ENCODE peak calls at places on chromosome 16, in eight cellular contexts. One of them, this sample, is unnamed.

GRCh38 chr16:86089341-86089900 is 190.5 kb downstream of the IRF8 start:
- DNase-seq in GM23338: no peak
- DNase-seq in GM23248: no peak
- DNase-seq in SK-N-MC: no peak
- DNase-seq in PC-9: no peak
- DNase-seq in heart right ventricle: no peak
- DNase-seq in IMR-90: no peak
- DNase-seq in ovary: no peak
- DNase-seq in this sample: no peak

GRCh38 chr16:31190818-31191444 is 11.0 kb downstream of the FUS start:
- DNase-seq in GM23338: no peak
- DNase-seq in GM23248: no peak
- DNase-seq in SK-N-MC: no peak
- DNase-seq in PC-9: no peak
- DNase-seq in heart right ventricle: no peak
- DNase-seq in IMR-90: no peak
- DNase-seq in ovary: no peak
- DNase-seq in this sample: no peak

GRCh38 chr16:63169100-63169499 is 1132.9 kb upstream of the CDH8 start:
- DNase-seq in GM23338: no peak
- DNase-seq in GM23248: no peak
- DNase-seq in SK-N-MC: no peak
- DNase-seq in PC-9: no peak
- DNase-seq in heart right ventricle: no peak
- DNase-seq in IMR-90: no peak
- DNase-seq in ovary: no peak
- DNase-seq in this sample: no peak

GRCh38 chr16:22641030-22641671 is 130.5 kb downstream of the NPIPB5 start:
- DNase-seq in GM23338: peak
- DNase-seq in GM23248: peak
- DNase-seq in SK-N-MC: no peak
- DNase-seq in PC-9: no peak
- DNase-seq in heart right ventricle: no peak
- DNase-seq in IMR-90: peak
- DNase-seq in ovary: no peak
- DNase-seq in this sample: peak

GRCh38 chr16:31094088-31094423 is 541 bp downstream of the VKORC1 start:
- DNase-seq in GM23338: peak
- DNase-seq in GM23248: peak
- DNase-seq in SK-N-MC: no peak
- DNase-seq in PC-9: peak
- DNase-seq in heart right ventricle: no peak
- DNase-seq in IMR-90: no peak
- DNase-seq in ovary: no peak
- DNase-seq in this sample: no peak

GRCh38 chr16:82220541-82220940 is 50.5 kb upstream of the MPHOSPH6 start:
- DNase-seq in GM23338: no peak
- DNase-seq in GM23248: no peak
- DNase-seq in SK-N-MC: no peak
- DNase-seq in PC-9: no peak
- DNase-seq in heart right ventricle: no peak
- DNase-seq in IMR-90: no peak
- DNase-seq in ovary: no peak
- DNase-seq in this sample: no peak

GRCh38 chr16:30949655-30950515 is 1.0 kb downstream of the ORAI3 start:
- DNase-seq in GM23338: peak
- DNase-seq in GM23248: peak
- DNase-seq in SK-N-MC: no peak
- DNase-seq in PC-9: peak
- DNase-seq in heart right ventricle: peak
- DNase-seq in IMR-90: peak
- DNase-seq in ovary: peak
- DNase-seq in this sample: no peak

GRCh38 chr16:83253526-83253925 is 554.3 kb upstream of the HSBP1 start:
- DNase-seq in GM23338: no peak
- DNase-seq in GM23248: no peak
- DNase-seq in SK-N-MC: no peak
- DNase-seq in PC-9: no peak
- DNase-seq in heart right ventricle: no peak
- DNase-seq in IMR-90: no peak
- DNase-seq in ovary: no peak
- DNase-seq in this sample: no peak

GRCh38 chr16:89534147-89534788 is 26.1 kb downstream of the SPG7 start:
- DNase-seq in GM23338: no peak
- DNase-seq in GM23248: peak
- DNase-seq in SK-N-MC: no peak
- DNase-seq in PC-9: no peak
- DNase-seq in heart right ventricle: peak
- DNase-seq in IMR-90: no peak
- DNase-seq in ovary: no peak
- DNase-seq in this sample: no peak

GRCh38 chr16:20871935-20872815 is 28.0 kb downstream of the DCUN1D3 start:
- DNase-seq in GM23338: no peak
- DNase-seq in GM23248: no peak
- DNase-seq in SK-N-MC: no peak
- DNase-seq in PC-9: no peak
- DNase-seq in heart right ventricle: no peak
- DNase-seq in IMR-90: no peak
- DNase-seq in ovary: no peak
- DNase-seq in this sample: no peak

GRCh38 chr16:68282064-68282452 is 17.7 kb downstream of the SLC7A6 start:
- DNase-seq in GM23338: no peak
- DNase-seq in GM23248: no peak
- DNase-seq in SK-N-MC: no peak
- DNase-seq in PC-9: no peak
- DNase-seq in heart right ventricle: no peak
- DNase-seq in IMR-90: no peak
- DNase-seq in ovary: no peak
- DNase-seq in this sample: no peak
- H3K4me3 ChIP-seq in GM23338: no peak
- H3K4me3 ChIP-seq in GM23248: no peak
- H3K4me3 ChIP-seq in SK-N-MC: no peak
- H3K4me3 ChIP-seq in PC-9: no peak
- H3K4me3 ChIP-seq in heart right ventricle: no peak
- H3K4me3 ChIP-seq in IMR-90: no peak
- H3K4me3 ChIP-seq in ovary: no peak
- H3K4me3 ChIP-seq in this sample: no peak

DNA sequence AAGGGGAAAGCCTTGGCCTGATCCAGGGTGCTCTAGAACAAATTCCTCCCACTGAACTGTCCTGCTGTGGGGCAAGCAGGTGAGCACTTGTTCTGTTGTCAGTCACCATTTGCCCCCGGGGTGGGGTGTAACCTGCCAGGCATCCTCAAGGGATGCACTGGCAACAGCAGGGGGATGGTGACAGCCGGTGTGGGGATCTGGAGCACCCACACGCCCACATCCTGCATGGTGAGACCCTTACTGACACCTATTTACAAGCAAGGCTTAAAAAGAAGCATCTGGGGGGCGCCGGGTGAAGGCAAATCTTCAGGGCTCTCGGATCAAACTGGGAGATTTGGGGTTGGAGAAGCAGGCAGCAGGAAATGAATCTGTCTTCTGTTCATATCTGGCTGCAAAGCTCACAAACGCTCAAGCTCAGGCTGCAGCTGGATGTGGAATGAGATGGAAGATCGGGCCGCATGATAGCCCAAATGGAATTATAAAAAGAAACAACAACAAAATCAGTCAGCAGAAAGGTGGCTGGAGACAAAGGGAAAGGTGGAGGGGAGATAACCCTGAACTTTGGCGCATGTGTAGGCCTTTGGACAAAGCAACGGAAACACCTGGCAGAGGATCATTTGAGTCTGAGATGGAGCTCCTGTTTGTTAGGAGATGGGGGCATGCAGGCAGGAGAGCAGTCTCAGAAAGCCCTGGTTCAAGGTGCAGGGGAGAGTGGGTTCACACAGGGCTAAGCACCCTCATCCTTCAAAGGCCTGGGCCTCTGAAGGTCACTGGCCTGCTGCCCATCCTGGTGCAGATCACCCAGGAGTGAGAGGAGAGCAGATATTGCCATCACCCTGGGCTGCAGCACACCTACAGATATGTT is 20.9 kb upstream of the NUP93 start:
- DNase-seq in GM23338: no peak
- DNase-seq in GM23248: no peak
- DNase-seq in SK-N-MC: no peak
- DNase-seq in PC-9: no peak
- DNase-seq in heart right ventricle: no peak
- DNase-seq in IMR-90: no peak
- DNase-seq in ovary: no peak
- DNase-seq in this sample: no peak
- H3K4me3 ChIP-seq in GM23338: no peak
- H3K4me3 ChIP-seq in GM23248: no peak
- H3K4me3 ChIP-seq in SK-N-MC: no peak
- H3K4me3 ChIP-seq in PC-9: no peak
- H3K4me3 ChIP-seq in heart right ventricle: no peak
- H3K4me3 ChIP-seq in IMR-90: no peak
- H3K4me3 ChIP-seq in ovary: no peak
- H3K4me3 ChIP-seq in this sample: no peak

GRCh38 chr16:70687172-70687531 is 1.3 kb upstream of the MTSS2 start:
- DNase-seq in GM23338: no peak
- DNase-seq in GM23248: no peak
- DNase-seq in SK-N-MC: no peak
- DNase-seq in PC-9: no peak
- DNase-seq in heart right ventricle: no peak
- DNase-seq in IMR-90: no peak
- DNase-seq in ovary: peak
- DNase-seq in this sample: no peak

GRCh38 chr16:70689035-70689969 is 3.4 kb upstream of the MTSS2 start:
- DNase-seq in GM23338: no peak
- DNase-seq in GM23248: no peak
- DNase-seq in SK-N-MC: no peak
- DNase-seq in PC-9: no peak
- DNase-seq in heart right ventricle: peak
- DNase-seq in IMR-90: no peak
- DNase-seq in ovary: peak
- DNase-seq in this sample: no peak

GRCh38 chr16:70688266-70688742 is 2.5 kb upstream of the MTSS2 start:
- DNase-seq in GM23338: peak
- DNase-seq in GM23248: peak
- DNase-seq in SK-N-MC: no peak
- DNase-seq in PC-9: no peak
- DNase-seq in heart right ventricle: no peak
- DNase-seq in IMR-90: peak
- DNase-seq in ovary: peak
- DNase-seq in this sample: no peak

GRCh38 chr16:70686376-70687171 is 721 bp upstream of the MTSS2 start:
- DNase-seq in GM23338: no peak
- DNase-seq in GM23248: no peak
- DNase-seq in SK-N-MC: no peak
- DNase-seq in PC-9: no peak
- DNase-seq in heart right ventricle: no peak
- DNase-seq in IMR-90: no peak
- DNase-seq in ovary: peak
- DNase-seq in this sample: no peak

GRCh38 chr16:70687671-70688265 is 1.9 kb upstream of the MTSS2 start:
- DNase-seq in GM23338: no peak
- DNase-seq in GM23248: no peak
- DNase-seq in SK-N-MC: no peak
- DNase-seq in PC-9: no peak
- DNase-seq in heart right ventricle: no peak
- DNase-seq in IMR-90: no peak
- DNase-seq in ovary: peak
- DNase-seq in this sample: no peak
- H3K4me3 ChIP-seq in GM23338: no peak
- H3K4me3 ChIP-seq in GM23248: no peak
- H3K4me3 ChIP-seq in SK-N-MC: no peak
- H3K4me3 ChIP-seq in PC-9: no peak
- H3K4me3 ChIP-seq in heart right ventricle: no peak
- H3K4me3 ChIP-seq in IMR-90: no peak
- H3K4me3 ChIP-seq in ovary: no peak
- H3K4me3 ChIP-seq in this sample: no peak

GRCh38 chr16:50384500-50385122 is 15.8 kb upstream of the BRD7 start:
- DNase-seq in GM23338: no peak
- DNase-seq in GM23248: no peak
- DNase-seq in SK-N-MC: no peak
- DNase-seq in PC-9: no peak
- DNase-seq in heart right ventricle: no peak
- DNase-seq in IMR-90: no peak
- DNase-seq in ovary: no peak
- DNase-seq in this sample: no peak
- H3K4me3 ChIP-seq in GM23338: no peak
- H3K4me3 ChIP-seq in GM23248: no peak
- H3K4me3 ChIP-seq in SK-N-MC: no peak
- H3K4me3 ChIP-seq in PC-9: no peak
- H3K4me3 ChIP-seq in heart right ventricle: no peak
- H3K4me3 ChIP-seq in IMR-90: no peak
- H3K4me3 ChIP-seq in ovary: no peak
- H3K4me3 ChIP-seq in this sample: no peak

GRCh38 chr16:3098459-3099394 is at the start of gene ZSCAN10:
- DNase-seq in GM23338: peak
- DNase-seq in GM23248: no peak
- DNase-seq in SK-N-MC: no peak
- DNase-seq in PC-9: no peak
- DNase-seq in heart right ventricle: no peak
- DNase-seq in IMR-90: no peak
- DNase-seq in ovary: no peak
- DNase-seq in this sample: peak
- H3K4me3 ChIP-seq in GM23338: peak
- H3K4me3 ChIP-seq in GM23248: peak
- H3K4me3 ChIP-seq in SK-N-MC: peak
- H3K4me3 ChIP-seq in PC-9: peak
- H3K4me3 ChIP-seq in heart right ventricle: peak
- H3K4me3 ChIP-seq in IMR-90: peak
- H3K4me3 ChIP-seq in ovary: no peak
- H3K4me3 ChIP-seq in this sample: peak

GRCh38 chr16:1975432-1976215 is 3.8 kb downstream of the TBL3 start:
- DNase-seq in GM23338: no peak
- DNase-seq in GM23248: no peak
- DNase-seq in SK-N-MC: no peak
- DNase-seq in PC-9: no peak
- DNase-seq in heart right ventricle: no peak
- DNase-seq in IMR-90: no peak
- DNase-seq in ovary: no peak
- DNase-seq in this sample: no peak

GRCh38 chr16:1973461-1974156 is 1.8 kb downstream of the TBL3 start:
- DNase-seq in GM23338: no peak
- DNase-seq in GM23248: no peak
- DNase-seq in SK-N-MC: no peak
- DNase-seq in PC-9: no peak
- DNase-seq in heart right ventricle: no peak
- DNase-seq in IMR-90: no peak
- DNase-seq in ovary: peak
- DNase-seq in this sample: no peak

GRCh38 chr16:1971678-1972489 is at the start of gene TBL3:
- DNase-seq in GM23338: peak
- DNase-seq in GM23248: peak
- DNase-seq in SK-N-MC: no peak
- DNase-seq in PC-9: peak
- DNase-seq in heart right ventricle: peak
- DNase-seq in IMR-90: peak
- DNase-seq in ovary: peak
- DNase-seq in this sample: peak

GRCh38 chr16:1974157-1975070 is 2.6 kb downstream of the TBL3 start:
- DNase-seq in GM23338: no peak
- DNase-seq in GM23248: no peak
- DNase-seq in SK-N-MC: no peak
- DNase-seq in PC-9: no peak
- DNase-seq in heart right ventricle: no peak
- DNase-seq in IMR-90: no peak
- DNase-seq in ovary: peak
- DNase-seq in this sample: no peak

GRCh38 chr16:1972490-1972877 is 631 bp downstream of the TBL3 start:
- DNase-seq in GM23338: peak
- DNase-seq in GM23248: peak
- DNase-seq in SK-N-MC: no peak
- DNase-seq in PC-9: no peak
- DNase-seq in heart right ventricle: no peak
- DNase-seq in IMR-90: no peak
- DNase-seq in ovary: peak
- DNase-seq in this sample: no peak
- H3K4me3 ChIP-seq in GM23338: peak
- H3K4me3 ChIP-seq in GM23248: peak
- H3K4me3 ChIP-seq in SK-N-MC: peak
- H3K4me3 ChIP-seq in PC-9: peak
- H3K4me3 ChIP-seq in heart right ventricle: peak
- H3K4me3 ChIP-seq in IMR-90: peak
- H3K4me3 ChIP-seq in ovary: peak
- H3K4me3 ChIP-seq in this sample: peak

This sample was measured in NT2/D1.